ENCODE peak calls at places on chromosomes 7 and 10, in eight cellular contexts. P, R, H, T, I, J, O and L are unnamed samples.

GRCh38 chr10:120963053-120963533 is 111.9 kb downstream of the WDR11 start:
- DNase-seq in P (no peak), R (no peak), H (no peak), T (no peak), I (no peak), J (no peak), O (no peak), L (no peak)

GRCh38 chr10:119531067-119531466 is 11.5 kb downstream of the RGS10 start:
- DNase-seq in P (no peak), R (no peak), H (no peak), T (no peak), I (no peak), J (no peak), O (no peak), L (no peak)

GRCh38 chr10:78320990-78321389 is 287.3 kb downstream of the RPS24 start:
- DNase-seq in P (no peak), R (no peak), H (no peak), T (no peak), I (no peak), J (no peak), O (no peak), L (no peak)

GRCh38 chr10:60517805-60518204 is 128.1 kb upstream of the ANK3 start:
- DNase-seq in P (no peak), R (no peak), H (no peak), T (no peak), I (peak; percentile 29), J (no peak), O (no peak), L (no peak)

GRCh38 chr7:68542831-68543230 is 1055.4 kb upstream of the AUTS2 start:
- DNase-seq in P (no peak), R (no peak), H (no peak), T (no peak), I (no peak), J (no peak), O (no peak), L (no peak)

GRCh38 chr10:80132299-80133139 is at the start of gene PLAC9:
- DNase-seq in P (no peak), R (peak; percentile 78), H (no peak), T (no peak), I (peak; percentile 32), J (no peak), O (peak; percentile 62), L (no peak)

GRCh38 chr10:5873515-5873995 is 16.1 kb downstream of the ANKRD16 start:
- DNase-seq in P (peak; percentile 54), R (peak; percentile 36), H (peak; percentile 38), T (peak; percentile 63), I (peak; percentile 86), J (no peak), O (peak; percentile 72), L (peak; percentile 84)

GRCh38 chr7:120993575-120994191 is 5.2 kb downstream of the CPED1 start:
- DNase-seq in P (no peak), R (no peak), H (no peak), T (no peak), I (peak; percentile 78), J (no peak), O (no peak), L (no peak)

GRCh38 chr7:148458263-148458662 is 132.3 kb upstream of the C7orf33 start:
- DNase-seq in P (no peak), R (no peak), H (no peak), T (no peak), I (no peak), J (no peak), O (no peak), L (no peak)

GRCh38 chr7:80039255-80039884 is 95.3 kb upstream of the GNAI1 start:
- DNase-seq in P (no peak), R (no peak), H (no peak), T (no peak), I (peak; percentile 18), J (no peak), O (no peak), L (no peak)

GRCh38 chr7:98364220-98364619 is 36.7 kb downstream of the BAIAP2L1 start:
- DNase-seq in P (no peak), R (no peak), H (no peak), T (peak; percentile 26), I (no peak), J (peak; percentile 10), O (no peak), L (no peak)

GRCh38 chr7:107236857-107237256 is 68.1 kb downstream of the HBP1 start:
- DNase-seq in P (no peak), R (no peak), H (no peak), T (no peak), I (no peak), J (no peak), O (no peak), L (no peak)

GRCh38 chr10:27138277-27138676 is 15.9 kb downstream of the YME1L1 start:
- DNase-seq in P (no peak), R (no peak), H (no peak), T (no peak), I (no peak), J (no peak), O (no peak), L (no peak)

GRCh38 chr7:139855498-139856270 is 26.6 kb downstream of the TBXAS1 start:
- DNase-seq in P (no peak), R (peak; percentile 34), H (no peak), T (no peak), I (no peak), J (peak; percentile 51), O (peak; percentile 23), L (peak; percentile 59)

GRCh38 chr10:51706225-51706624 is 6.8 kb upstream of the CSTF2T start:
- DNase-seq in P (peak; percentile 89), R (peak; percentile 85), H (no peak), T (peak; percentile 75), I (peak; percentile 76), J (no peak), O (peak; percentile 72), L (no peak)

GRCh38 chr10:106513328-106513727 is 651.2 kb downstream of the SORCS1 start:
- DNase-seq in P (no peak), R (no peak), H (no peak), T (no peak), I (peak; percentile 27), J (no peak), O (no peak), L (no peak)

GRCh38 chr7:20435305-20435704 is 104.6 kb downstream of the ITGB8 start:
- DNase-seq in P (peak; percentile 34), R (peak; percentile 57), H (no peak), T (peak; percentile 28), I (peak; percentile 83), J (no peak), O (peak; percentile 49), L (no peak)

GRCh38 chr10:70652761-70653657 is 19.3 kb upstream of the ADAMTS14 start:
- DNase-seq in P (peak; percentile 22), R (peak; percentile 90), H (peak; percentile 23), T (no peak), I (peak; percentile 98), J (peak; percentile 7), O (peak; percentile 84), L (peak; percentile 54)

GRCh38 chr10:125424191-125424847 is 258.6 kb downstream of the TEX36 start:
- DNase-seq in P (no peak), R (no peak), H (no peak), T (no peak), I (no peak), J (no peak), O (no peak), L (no peak)

GRCh38 chr7:149818536-149818840 is 19.7 kb upstream of the ZNF862 start:
- DNase-seq in P (no peak), R (no peak), H (no peak), T (no peak), I (no peak), J (peak; percentile 46), O (no peak), L (no peak)

GRCh38 chr7:92830047-92830446 is 6.3 kb downstream of the CDK6 start:
- DNase-seq in P (no peak), R (no peak), H (no peak), T (no peak), I (no peak), J (no peak), O (no peak), L (no peak)
- H3K4me3 ChIP-seq in P (no peak overlapping the region), R (no peak overlapping the region), H (no peak overlapping the region), T (no peak overlapping the region), I (no peak overlapping the region), J (no peak overlapping the region), O (no peak overlapping the region), L (peak overlapping the region; percentile 94)

GRCh38 chr10:102394079-102394800 is 1.3 kb upstream of the NFKB2 start:
- DNase-seq in P (peak; percentile 92), R (peak; percentile 97), H (peak; percentile 75), T (peak; percentile 96), I (peak; percentile 98), J (peak; percentile 97), O (peak; percentile 97), L (peak; percentile 98)
- TF ChIP-seq CTCF in P (peak; percentile 95), R (peak; percentile 33), H (peak; percentile 79), T (no peak), I (peak; percentile 96), J (peak; percentile 95), O (no peak), L (peak; percentile 88)

DNA sequence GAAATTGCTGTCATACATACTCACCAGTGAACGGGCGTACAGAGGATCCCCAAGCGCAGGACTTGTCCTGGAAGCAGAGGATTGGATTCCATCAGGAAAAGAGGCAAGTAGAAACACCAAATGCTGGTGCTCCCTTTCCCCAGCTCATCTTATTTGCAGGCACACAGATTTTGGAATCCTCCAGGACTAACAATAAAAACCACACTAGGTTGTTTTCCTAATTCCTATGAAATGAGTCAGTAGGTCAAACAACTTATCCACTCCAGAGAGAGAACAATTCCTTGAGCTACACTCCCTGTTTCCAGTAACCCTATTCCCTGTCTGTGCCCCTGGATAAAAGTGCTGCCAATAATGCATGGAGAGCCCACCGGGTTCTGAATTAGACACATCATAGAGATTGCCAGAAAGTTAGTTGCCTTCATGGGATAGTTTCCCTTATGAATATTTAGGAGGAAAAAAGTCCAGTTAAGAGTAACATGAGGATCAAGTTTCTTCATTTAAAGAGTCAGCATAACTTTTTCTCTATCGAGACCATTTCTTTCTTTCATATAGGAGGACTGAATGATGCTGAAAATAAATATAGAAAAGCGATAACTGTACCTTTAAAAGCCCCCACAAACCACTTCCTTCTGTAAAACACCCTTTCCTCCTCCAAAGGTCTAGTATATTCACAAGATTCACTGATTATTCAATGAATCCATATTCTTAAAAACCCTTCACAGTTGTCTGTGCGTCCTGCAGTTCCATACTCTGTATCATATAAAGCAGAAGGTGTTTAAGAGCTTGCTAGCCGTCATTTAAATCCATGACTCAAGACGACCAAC is 178.3 kb upstream of the KLF14 start:
- DNase-seq in P (no peak), R (no peak), H (peak; percentile 87), T (no peak), I (peak; percentile 91), J (no peak), O (no peak), L (no peak)
- H3K4me3 ChIP-seq in P (no peak overlapping the region), R (peak overlapping the region; percentile 50), H (peak overlapping the region; percentile 96), T (peak overlapping the region; percentile 44), I (peak overlapping the region; percentile 58), J (peak overlapping the region; percentile 33), O (peak overlapping the region; percentile 53), L (peak overlapping the region; percentile 62)

GRCh38 chr10:20768849-20769248 is 128.3 kb downstream of the NEBL start:
- DNase-seq in P (no peak), R (no peak), H (no peak), T (no peak), I (peak; percentile 48), J (no peak), O (no peak), L (no peak)
- TF ChIP-seq CTCF in P (no peak), R (peak; percentile 60), H (peak; percentile 36), T (no peak), I (peak; percentile 21), J (peak; percentile 12), O (peak; percentile 56), L (no peak)